ENCODE peak calls at places on chromosome 3, in five cellular contexts. One of them, this sample, is unnamed.
A peak's percentile ranks its signal among the peaks of the same experiment; 100 is the strongest.

GRCh38 chr3:183826448-183826847 is 1.1 kb upstream of the MAP6D1 start:
- DNase-seq in lower lobe of right lung: no peak
- DNase-seq in neural progenitor cell: no peak
- DNase-seq in adrenal gland: peak; percentile 55
- DNase-seq in PC-9: no peak
- DNase-seq in this sample: no peak

GRCh38 chr3:134369231-134369741 is 5.0 kb downstream of the AMOTL2 start:
- DNase-seq in adrenal gland: no peak
- DNase-seq in PC-9: no peak
- DNase-seq in neural progenitor cell: no peak
- DNase-seq in lower lobe of right lung: no peak
- DNase-seq in this sample: peak; percentile 75

GRCh38 chr3:128784228-128784627 is 58.2 kb downstream of the RAB7A start:
- DNase-seq in lower lobe of right lung: no peak
- DNase-seq in neural progenitor cell: peak; percentile 82
- DNase-seq in PC-9: no peak
- DNase-seq in adrenal gland: no peak
- DNase-seq in this sample: no peak

GRCh38 chr3:59549972-59550371 is 500.1 kb upstream of the CFAP20DC start:
- DNase-seq in PC-9: no peak
- DNase-seq in lower lobe of right lung: no peak
- DNase-seq in adrenal gland: no peak
- DNase-seq in neural progenitor cell: no peak
- DNase-seq in this sample: no peak

GRCh38 chr3:191387441-191388077 is 57.2 kb upstream of the UTS2B start:
- DNase-seq in neural progenitor cell: no peak
- DNase-seq in PC-9: no peak
- DNase-seq in lower lobe of right lung: no peak
- DNase-seq in adrenal gland: no peak
- DNase-seq in this sample: no peak

GRCh38 chr3:178479860-178480259 is 56.4 kb upstream of the KCNMB2 start:
- DNase-seq in lower lobe of right lung: no peak
- DNase-seq in PC-9: no peak
- DNase-seq in adrenal gland: no peak
- DNase-seq in neural progenitor cell: no peak
- DNase-seq in this sample: no peak

GRCh38 chr3:130341388-130341787 is 4.1 kb upstream of the COL6A5 start:
- DNase-seq in lower lobe of right lung: no peak
- DNase-seq in PC-9: no peak
- DNase-seq in neural progenitor cell: no peak
- DNase-seq in adrenal gland: no peak
- DNase-seq in this sample: no peak

GRCh38 chr3:17175187-17175839 is 290.6 kb downstream of the PLCL2 start:
- DNase-seq in adrenal gland: no peak
- DNase-seq in lower lobe of right lung: no peak
- DNase-seq in neural progenitor cell: no peak
- DNase-seq in PC-9: no peak
- DNase-seq in this sample: peak; percentile 43

DNA sequence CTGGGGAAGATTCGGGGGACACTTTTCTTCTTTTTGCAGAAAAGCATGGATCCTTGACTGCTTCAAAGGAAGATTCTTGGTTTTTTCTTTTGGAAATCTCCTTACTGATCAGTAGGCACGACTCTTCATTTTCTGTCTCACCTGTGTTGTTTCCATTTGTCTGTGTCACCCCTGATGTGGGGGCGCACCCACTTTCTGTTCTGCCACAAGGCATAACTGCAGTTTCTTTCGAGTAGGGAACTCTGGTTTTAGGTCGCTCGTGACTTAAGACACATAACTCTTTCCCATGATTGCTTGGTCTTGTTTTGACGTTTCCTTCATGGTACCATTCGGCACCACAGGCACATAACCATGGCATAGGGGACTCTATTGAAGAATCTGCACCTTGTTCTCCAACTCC is 31.3 kb downstream of the RNF168 start:
- DNase-seq in adrenal gland: no peak
- DNase-seq in neural progenitor cell: no peak
- DNase-seq in lower lobe of right lung: no peak
- DNase-seq in PC-9: no peak
- DNase-seq in this sample: no peak
- H3K4me3 ChIP-seq in adrenal gland: no peak overlapping the region
- H3K4me3 ChIP-seq in neural progenitor cell: no peak overlapping the region
- H3K4me3 ChIP-seq in lower lobe of right lung: no peak overlapping the region
- H3K4me3 ChIP-seq in PC-9: no peak overlapping the region
- H3K4me3 ChIP-seq in this sample: no peak overlapping the region

GRCh38 chr3:33385423-33385822 is 54.8 kb downstream of the UBP1 start:
- DNase-seq in PC-9: no peak
- DNase-seq in adrenal gland: no peak
- DNase-seq in neural progenitor cell: no peak
- DNase-seq in lower lobe of right lung: no peak
- DNase-seq in this sample: no peak
- H3K27ac ChIP-seq in PC-9: no peak overlapping the region
- H3K27ac ChIP-seq in adrenal gland: no peak overlapping the region
- H3K27ac ChIP-seq in neural progenitor cell: no peak overlapping the region
- H3K27ac ChIP-seq in lower lobe of right lung: no peak overlapping the region
- H3K27ac ChIP-seq in this sample: no peak overlapping the region

GRCh38 chr3:149013726-149014125 is 22.4 kb downstream of the GYG1 start:
- DNase-seq in adrenal gland: no peak
- DNase-seq in lower lobe of right lung: no peak
- DNase-seq in PC-9: no peak
- DNase-seq in neural progenitor cell: no peak
- DNase-seq in this sample: peak; percentile 65

GRCh38 chr3:149016669-149017541 is 25.6 kb downstream of the GYG1 start:
- DNase-seq in adrenal gland: no peak
- DNase-seq in lower lobe of right lung: no peak
- DNase-seq in PC-9: no peak
- DNase-seq in neural progenitor cell: no peak
- DNase-seq in this sample: peak; percentile 84

GRCh38 chr3:149018247-149018646 is 26.9 kb downstream of the GYG1 start:
- DNase-seq in PC-9: no peak
- DNase-seq in neural progenitor cell: no peak
- DNase-seq in adrenal gland: no peak
- DNase-seq in lower lobe of right lung: no peak
- DNase-seq in this sample: peak; percentile 42

GRCh38 chr3:149015383-149015782 is 24.0 kb downstream of the GYG1 start:
- DNase-seq in PC-9: no peak
- DNase-seq in neural progenitor cell: no peak
- DNase-seq in lower lobe of right lung: no peak
- DNase-seq in adrenal gland: no peak
- DNase-seq in this sample: peak; percentile 53

DNA sequence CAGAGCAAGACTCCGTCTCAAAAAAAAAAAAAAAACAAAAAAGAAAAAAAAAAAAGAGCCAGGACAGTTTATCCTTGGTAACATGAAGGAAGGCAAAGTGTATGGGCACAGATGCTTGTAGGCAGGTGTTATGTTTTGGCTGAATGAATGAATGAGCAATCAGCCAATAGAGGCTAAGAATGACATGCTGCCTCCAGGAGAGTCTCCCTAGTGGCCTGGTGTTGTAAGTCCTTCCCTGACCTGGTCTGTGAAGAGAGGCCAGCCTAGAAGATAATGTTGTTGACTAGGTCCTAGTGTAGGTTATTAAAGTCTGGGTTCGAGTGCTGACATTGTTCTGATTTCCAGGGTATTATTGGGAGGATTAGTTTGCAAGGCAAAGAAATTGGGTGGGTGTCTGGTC is 24.9 kb downstream of the GYG1 start:
- DNase-seq in neural progenitor cell: no peak
- DNase-seq in PC-9: no peak
- DNase-seq in lower lobe of right lung: no peak
- DNase-seq in adrenal gland: no peak
- DNase-seq in this sample: no peak
- TF ChIP-seq CTCF in neural progenitor cell: no peak
- TF ChIP-seq CTCF in PC-9: no peak
- TF ChIP-seq CTCF in lower lobe of right lung: no peak
- TF ChIP-seq CTCF in adrenal gland: no peak
- TF ChIP-seq CTCF in this sample: peak; percentile 9

GRCh38 chr3:132135628-132136333 is 101.0 kb upstream of the CPNE4 start:
- DNase-seq in neural progenitor cell: peak; percentile 20
- DNase-seq in lower lobe of right lung: no peak
- DNase-seq in PC-9: peak; percentile 71
- DNase-seq in adrenal gland: no peak
- DNase-seq in this sample: peak; percentile 96

GRCh38 chr3:132136334-132136716 is 101.5 kb upstream of the CPNE4 start:
- DNase-seq in lower lobe of right lung: no peak
- DNase-seq in neural progenitor cell: no peak
- DNase-seq in adrenal gland: no peak
- DNase-seq in PC-9: no peak
- DNase-seq in this sample: no peak

DNA sequence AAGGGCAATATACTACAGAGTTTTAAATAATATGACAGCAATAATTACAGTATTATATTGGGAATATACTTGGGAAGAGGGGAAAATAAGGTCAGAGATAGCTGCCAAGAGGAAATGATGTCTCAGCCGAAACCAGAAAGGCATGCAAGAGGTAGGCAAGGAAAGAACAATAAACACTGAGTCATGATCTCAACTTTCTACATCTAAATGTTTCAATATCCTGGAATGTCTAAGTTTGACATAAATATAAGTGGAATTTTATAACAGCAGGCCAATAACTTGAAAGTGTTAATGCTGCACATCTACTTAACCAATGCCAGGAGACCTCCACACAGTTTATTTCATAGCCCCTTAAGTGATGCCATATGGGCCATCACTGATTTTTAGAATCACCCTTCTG is 99.8 kb upstream of the CPNE4 start:
- DNase-seq in PC-9: peak; percentile 42
- DNase-seq in lower lobe of right lung: no peak
- DNase-seq in adrenal gland: no peak
- DNase-seq in neural progenitor cell: no peak
- DNase-seq in this sample: peak; percentile 91
- H3K4me3 ChIP-seq in PC-9: peak overlapping the region; percentile 52
- H3K4me3 ChIP-seq in lower lobe of right lung: no peak overlapping the region
- H3K4me3 ChIP-seq in adrenal gland: no peak overlapping the region
- H3K4me3 ChIP-seq in neural progenitor cell: no peak overlapping the region
- H3K4me3 ChIP-seq in this sample: peak overlapping the region; percentile 10

GRCh38 chr3:10289077-10289476 is 3.7 kb downstream of the GHRL start:
- DNase-seq in PC-9: no peak
- DNase-seq in lower lobe of right lung: no peak
- DNase-seq in adrenal gland: no peak
- DNase-seq in neural progenitor cell: no peak
- DNase-seq in this sample: no peak

GRCh38 chr3:10288575-10288960 is 4.2 kb downstream of the GHRL start:
- DNase-seq in PC-9: no peak
- DNase-seq in lower lobe of right lung: no peak
- DNase-seq in adrenal gland: no peak
- DNase-seq in neural progenitor cell: no peak
- DNase-seq in this sample: no peak

GRCh38 chr3:10291139-10291500 is 1.6 kb downstream of the GHRL start:
- DNase-seq in neural progenitor cell: no peak
- DNase-seq in lower lobe of right lung: no peak
- DNase-seq in adrenal gland: no peak
- DNase-seq in PC-9: no peak
- DNase-seq in this sample: no peak

GRCh38 chr3:10290476-10291138 is 2.1 kb downstream of the GHRL start:
- DNase-seq in lower lobe of right lung: no peak
- DNase-seq in adrenal gland: no peak
- DNase-seq in neural progenitor cell: no peak
- DNase-seq in PC-9: no peak
- DNase-seq in this sample: no peak

GRCh38 chr3:10289785-10290355 is 2.9 kb downstream of the GHRL start:
- DNase-seq in neural progenitor cell: peak; percentile 14
- DNase-seq in lower lobe of right lung: no peak
- DNase-seq in PC-9: no peak
- DNase-seq in adrenal gland: no peak
- DNase-seq in this sample: no peak
- H3K27ac ChIP-seq in neural progenitor cell: no peak overlapping the region
- H3K27ac ChIP-seq in lower lobe of right lung: no peak overlapping the region
- H3K27ac ChIP-seq in PC-9: no peak overlapping the region
- H3K27ac ChIP-seq in adrenal gland: no peak overlapping the region
- H3K27ac ChIP-seq in this sample: no peak overlapping the region

GRCh38 chr3:187112934-187113793 is 26.1 kb downstream of the RPL39L start:
- DNase-seq in adrenal gland: no peak
- DNase-seq in lower lobe of right lung: no peak
- DNase-seq in neural progenitor cell: no peak
- DNase-seq in PC-9: no peak
- DNase-seq in this sample: peak; percentile 32
- TF ChIP-seq CTCF in adrenal gland: peak; percentile 62
- TF ChIP-seq CTCF in lower lobe of right lung: peak; percentile 58
- TF ChIP-seq CTCF in neural progenitor cell: peak; percentile 56
- TF ChIP-seq CTCF in PC-9: peak; percentile 88
- TF ChIP-seq CTCF in this sample: peak; percentile 44